ENCODE peak calls at places on chromosomes 4 and X, in four cellular contexts. Y is HEK293T, E is amniotic epithelial cell, G is T-helper 1 cell. A is an unnamed sample.

GRCh38 chr4:139666735-139667266 is 1.2 kb downstream of the MGST2 start:
- DNase-seq in Y (peak; percentile 50), G (no peak), E (peak; percentile 83), A (peak; percentile 61)

GRCh38 chrX:19017271-19017670 is 33.4 kb upstream of the PHKA2 start:
- DNase-seq in G (no peak), Y (peak; percentile 51), E (no peak), A (peak; percentile 15)

GRCh38 chrX:148811236-148811635 is 310.8 kb downstream of the AFF2 start:
- DNase-seq in E (peak; percentile 45), G (no peak), Y (no peak), A (no peak)

GRCh38 chrX:10240918-10241317 is 84.1 kb downstream of the CLCN4 start:
- DNase-seq in E (peak; percentile 85), G (no peak), Y (no peak), A (no peak)

GRCh38 chr4:121096629-121097028 is 24.3 kb upstream of the NDNF start:
- DNase-seq in G (no peak), Y (peak; percentile 9), E (peak; percentile 52), A (no peak)

GRCh38 chr4:41573458-41574129 is 35.6 kb downstream of the LIMCH1 start:
- DNase-seq in G (no peak), Y (no peak), E (peak; percentile 85), A (no peak)

GRCh38 chr4:13919021-13919441 is 291.5 kb upstream of the BOD1L1 start:
- DNase-seq in E (peak; percentile 84), G (no peak), Y (no peak), A (no peak)

GRCh38 chr4:183388777-183389176 is 55.7 kb upstream of the CDKN2AIP start:
- DNase-seq in G (no peak), E (no peak), Y (no peak), A (no peak)

GRCh38 chr4:127965803-127966175 is 583 bp downstream of the ABHD18 start:
- DNase-seq in G (peak; percentile 49), E (peak; percentile 12), Y (peak; percentile 34), A (peak; percentile 75)

GRCh38 chr4:60724623-60725022 is 475.5 kb upstream of the ADGRL3 start:
- DNase-seq in G (no peak), Y (no peak), E (peak; percentile 92), A (no peak)

GRCh38 chr4:100981447-100982204 is 365.7 kb downstream of the PPP3CA start:
- DNase-seq in G (no peak), Y (no peak), E (peak; percentile 80), A (no peak)

GRCh38 chr4:173475751-173476150 is 54.3 kb downstream of the HAND2 start:
- DNase-seq in G (no peak), Y (no peak), E (no peak), A (no peak)

GRCh38 chr4:38060829-38061431 is 100.7 kb downstream of the PTTG2 start:
- DNase-seq in Y (no peak), G (no peak), E (peak; percentile 94), A (no peak)

GRCh38 chrX:119095936-119096335 is 23.1 kb downstream of the CT47C1 start:
- DNase-seq in G (no peak), Y (no peak), E (no peak), A (no peak)

A was measured in testis.